ENCODE peak calls at places on chromosome 2, in four cellular contexts. One of them, this sample, is unnamed.

GRCh38 chr2:53820711-53821110 is 33.9 kb downstream of the ERLEC1 start:
- DNase-seq in IMR-90: peak
- DNase-seq in H1: no peak
- DNase-seq in mesendoderm: no peak
- DNase-seq in this sample: no peak

GRCh38 chr2:96926791-96927190 is 56.9 kb upstream of the SEMA4C start:
- DNase-seq in IMR-90: no peak
- DNase-seq in H1: no peak
- DNase-seq in mesendoderm: no peak
- DNase-seq in this sample: no peak

GRCh38 chr2:207869784-207870778 is 100.4 kb upstream of the FZD5 start:
- DNase-seq in IMR-90: peak
- DNase-seq in H1: no peak
- DNase-seq in mesendoderm: no peak
- DNase-seq in this sample: no peak

GRCh38 chr2:20592106-20593071 is 58.5 kb downstream of the HS1BP3 start:
- DNase-seq in IMR-90: no peak
- DNase-seq in H1: no peak
- DNase-seq in mesendoderm: peak
- DNase-seq in this sample: peak

GRCh38 chr2:64525323-64525625 is 1.1 kb downstream of the AFTPH start:
- DNase-seq in IMR-90: peak
- DNase-seq in H1: no peak
- DNase-seq in mesendoderm: peak
- DNase-seq in this sample: no peak

GRCh38 chr2:174339971-174340399 is 5.2 kb downstream of the SP9 start:
- DNase-seq in IMR-90: no peak
- DNase-seq in H1: no peak
- DNase-seq in mesendoderm: peak
- DNase-seq in this sample: no peak

GRCh38 chr2:105104208-105104731 is 66.4 kb downstream of the MRPS9 start:
- DNase-seq in IMR-90: peak
- DNase-seq in H1: no peak
- DNase-seq in mesendoderm: peak
- DNase-seq in this sample: no peak

GRCh38 chr2:159204381-159204780 is 82.1 kb downstream of the WDSUB1 start:
- DNase-seq in IMR-90: no peak
- DNase-seq in H1: no peak
- DNase-seq in mesendoderm: no peak
- DNase-seq in this sample: no peak

GRCh38 chr2:54767921-54768320 is 44.5 kb downstream of the EML6 start:
- DNase-seq in IMR-90: peak
- DNase-seq in H1: no peak
- DNase-seq in mesendoderm: no peak
- DNase-seq in this sample: no peak

GRCh38 chr2:95010697-95011096 is 14.8 kb upstream of the MAL start:
- DNase-seq in IMR-90: no peak
- DNase-seq in H1: no peak
- DNase-seq in mesendoderm: no peak
- DNase-seq in this sample: no peak

GRCh38 chr2:76247006-76247405 is 536.3 kb upstream of the GCFC2 start:
- DNase-seq in IMR-90: no peak
- DNase-seq in H1: no peak
- DNase-seq in mesendoderm: no peak
- DNase-seq in this sample: no peak

DNA sequence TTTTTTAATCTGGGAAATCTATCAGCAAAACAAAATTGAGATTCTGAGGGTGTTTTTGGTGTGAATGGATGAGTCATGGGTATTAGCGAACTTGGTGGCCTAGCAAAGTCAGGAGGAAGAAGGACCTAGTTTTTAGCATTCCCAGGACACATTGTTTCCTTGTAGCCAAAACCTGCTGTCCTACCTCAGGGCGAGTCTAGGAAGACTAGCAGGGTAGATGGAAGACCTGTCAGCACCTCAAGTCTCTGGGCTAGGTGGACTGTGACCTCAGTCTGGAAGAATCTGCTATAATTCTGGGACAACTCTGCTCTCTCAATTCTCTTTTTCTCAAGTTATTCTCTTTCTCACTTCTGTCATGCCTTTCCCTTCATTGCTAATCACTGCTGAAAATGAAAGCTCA is 1399.3 kb upstream of the LRRTM1 start:
- DNase-seq in IMR-90: no peak
- DNase-seq in H1: no peak
- DNase-seq in mesendoderm: peak
- DNase-seq in this sample: no peak
- H4K5ac ChIP-seq in IMR-90: no peak
- H4K5ac ChIP-seq in H1: no peak
- H4K5ac ChIP-seq in mesendoderm: no peak
- H4K5ac ChIP-seq in this sample: no peak

GRCh38 chr2:143759455-143759854 is 630.2 kb downstream of the ARHGAP15 start:
- DNase-seq in IMR-90: no peak
- DNase-seq in H1: peak
- DNase-seq in mesendoderm: peak
- DNase-seq in this sample: peak

GRCh38 chr2:143754732-143755131 is 625.5 kb downstream of the ARHGAP15 start:
- DNase-seq in IMR-90: no peak
- DNase-seq in H1: no peak
- DNase-seq in mesendoderm: no peak
- DNase-seq in this sample: no peak

GRCh38 chr2:143762176-143762928 is 633.1 kb downstream of the ARHGAP15 start:
- DNase-seq in IMR-90: peak
- DNase-seq in H1: peak
- DNase-seq in mesendoderm: peak
- DNase-seq in this sample: peak

DNA sequence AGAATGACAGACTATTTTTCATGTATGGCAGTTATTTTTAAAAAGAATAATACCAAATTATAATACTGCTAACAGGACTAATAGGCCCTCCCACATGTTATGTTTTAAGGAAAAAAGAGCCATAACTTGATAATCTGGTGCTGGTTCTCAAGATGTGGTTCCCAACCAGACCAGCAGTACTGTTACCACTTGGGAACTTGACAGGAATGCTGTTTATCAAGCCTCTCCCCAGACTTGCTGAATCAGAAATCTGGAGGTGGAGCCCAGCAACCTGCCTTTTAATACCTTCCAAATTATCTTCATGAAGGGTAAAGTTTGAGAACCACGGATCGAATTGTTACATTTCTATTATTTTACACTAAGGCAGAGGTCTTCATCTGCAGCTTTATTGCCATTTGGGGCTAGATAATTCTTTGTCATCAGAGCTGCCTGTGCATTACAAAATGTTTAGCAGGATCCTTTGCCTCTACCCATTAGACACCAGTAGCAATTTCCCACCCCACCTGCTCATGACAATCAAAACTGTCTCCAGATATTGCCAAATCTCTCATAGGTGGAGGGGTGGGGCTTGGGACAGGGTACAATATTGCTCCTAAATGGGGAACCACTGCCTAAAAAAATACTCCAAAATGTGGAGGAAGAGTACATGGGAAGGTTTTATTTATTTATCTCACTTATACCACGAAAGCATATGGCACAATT is 629.6 kb downstream of the ARHGAP15 start:
- DNase-seq in IMR-90: peak
- DNase-seq in H1: no peak
- DNase-seq in mesendoderm: peak
- DNase-seq in this sample: no peak
- H4K5ac ChIP-seq in IMR-90: no peak
- H4K5ac ChIP-seq in H1: peak
- H4K5ac ChIP-seq in mesendoderm: no peak
- H4K5ac ChIP-seq in this sample: no peak

GRCh38 chr2:140246957-140247356 is 1466.8 kb upstream of the NXPH2 start:
- DNase-seq in IMR-90: no peak
- DNase-seq in H1: no peak
- DNase-seq in mesendoderm: no peak
- DNase-seq in this sample: no peak
- H4K5ac ChIP-seq in IMR-90: no peak
- H4K5ac ChIP-seq in H1: no peak
- H4K5ac ChIP-seq in mesendoderm: no peak
- H4K5ac ChIP-seq in this sample: no peak

GRCh38 chr2:86744152-86744551 is 24.1 kb downstream of the RMND5A start:
- DNase-seq in IMR-90: no peak
- DNase-seq in H1: no peak
- DNase-seq in mesendoderm: peak
- DNase-seq in this sample: no peak
- H4K5ac ChIP-seq in IMR-90: no peak
- H4K5ac ChIP-seq in H1: no peak
- H4K5ac ChIP-seq in mesendoderm: no peak
- H4K5ac ChIP-seq in this sample: no peak

GRCh38 chr2:226050822-226051221 is 651.3 kb downstream of the NYAP2 start:
- DNase-seq in IMR-90: no peak
- DNase-seq in H1: no peak
- DNase-seq in mesendoderm: no peak
- DNase-seq in this sample: no peak
- H4K5ac ChIP-seq in IMR-90: no peak
- H4K5ac ChIP-seq in H1: no peak
- H4K5ac ChIP-seq in mesendoderm: no peak
- H4K5ac ChIP-seq in this sample: no peak

GRCh38 chr2:170498559-170498958 is 216.6 kb upstream of the SP5 start:
- DNase-seq in IMR-90: no peak
- DNase-seq in H1: no peak
- DNase-seq in mesendoderm: no peak
- DNase-seq in this sample: no peak
- H4K5ac ChIP-seq in IMR-90: no peak
- H4K5ac ChIP-seq in H1: no peak
- H4K5ac ChIP-seq in mesendoderm: no peak
- H4K5ac ChIP-seq in this sample: no peak

GRCh38 chr2:88185480-88185879 is 15.3 kb downstream of the THNSL2 start:
- DNase-seq in IMR-90: no peak
- DNase-seq in H1: no peak
- DNase-seq in mesendoderm: no peak
- DNase-seq in this sample: no peak
- H4K5ac ChIP-seq in IMR-90: no peak
- H4K5ac ChIP-seq in H1: no peak
- H4K5ac ChIP-seq in mesendoderm: no peak
- H4K5ac ChIP-seq in this sample: no peak

DNA sequence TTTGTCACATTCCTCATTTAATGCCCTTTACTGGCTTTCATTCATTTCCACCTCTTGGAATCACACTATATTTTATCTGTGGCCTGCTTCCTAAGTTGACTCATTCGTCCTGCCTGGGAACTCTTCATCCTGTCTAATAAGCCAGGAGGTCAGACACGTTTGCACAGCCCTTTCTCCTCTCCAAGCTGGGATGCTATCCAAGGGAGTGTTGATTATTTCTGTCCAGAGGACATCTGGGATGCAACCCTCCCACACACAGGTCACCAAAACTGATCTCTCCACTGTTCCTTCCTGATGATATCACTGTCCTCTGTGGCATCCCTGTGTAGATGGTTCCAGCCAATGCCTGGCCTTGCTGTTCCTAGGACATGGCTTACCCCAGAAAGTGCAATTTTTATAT is 79.8 kb upstream of the NOSTRIN start:
- DNase-seq in IMR-90: peak
- DNase-seq in H1: no peak
- DNase-seq in mesendoderm: no peak
- DNase-seq in this sample: no peak
- H4K5ac ChIP-seq in IMR-90: no peak
- H4K5ac ChIP-seq in H1: no peak
- H4K5ac ChIP-seq in mesendoderm: no peak
- H4K5ac ChIP-seq in this sample: no peak